ENCODE peak calls at places on chromosomes 13 and 19, in eight cellular contexts. J, V, E, O, D, F, H and I are unnamed samples.

GRCh38 chr13:93409001-93409400 is 182.4 kb downstream of the GPC6 start:
- ATAC-seq in V (no peak), H (no peak), F (no peak), E (no peak), O (no peak), D (no peak), J (no peak), I (no peak)

GRCh38 chr13:110339263-110339662 is 32.2 kb downstream of the COL4A2 start:
- ATAC-seq in E (no peak), H (no peak), J (no peak), V (no peak), F (no peak), D (no peak), O (no peak), I (no peak)

GRCh38 chr19:35268546-35269424 is at the start of gene USF2:
- ATAC-seq in O (peak; percentile 29), J (peak; percentile 46), E (peak; percentile 9), D (peak; percentile 28), V (peak; percentile 57), H (peak; percentile 39), F (no peak), I (no peak)

GRCh38 chr13:109213714-109214113 is 572.7 kb downstream of the IRS2 start:
- ATAC-seq in V (no peak), H (no peak), D (peak; percentile 69), J (no peak), F (no peak), O (no peak), E (no peak), I (peak; percentile 67)

GRCh38 chr19:42421591-42422031 is 5.6 kb downstream of the LIPE start:
- ATAC-seq in O (no peak), V (peak; percentile 42), H (no peak), J (no peak), E (peak; percentile 20), F (no peak), D (no peak), I (peak; percentile 66)

GRCh38 chr13:107770541-107770940 is 444.8 kb downstream of the LIG4 start:
- ATAC-seq in D (no peak), H (no peak), E (no peak), F (no peak), V (no peak), J (no peak), O (no peak), I (no peak)

GRCh38 chr19:42516771-42517170 is 11.5 kb downstream of the CEACAM1 start:
- ATAC-seq in O (no peak), F (no peak), D (no peak), V (no peak), J (no peak), H (no peak), E (no peak), I (no peak)

GRCh38 chr13:32045963-32046785 is 14.6 kb downstream of the FRY start:
- ATAC-seq in E (peak; percentile 65), O (peak; percentile 47), F (peak; percentile 63), D (no peak), J (no peak), V (peak; percentile 82), H (peak; percentile 50), I (no peak)